ENCODE peak calls at places on chromosomes 3 and 15, in eight cellular contexts. A, G, U, Z, E, J, N and C are unnamed samples.

GRCh38 chr3:25785826-25786225 is 2.6 kb upstream of the NGLY1 start:
- DNase-seq in G (no peak), J (no peak), N (peak; percentile 73), E (no peak), U (no peak), A (no peak), Z (no peak), C (no peak)

GRCh38 chr3:167675835-167676234 is 22.1 kb upstream of the WDR49 start:
- DNase-seq in A (no peak), J (no peak), N (no peak), Z (no peak), U (no peak), E (no peak), G (peak; percentile 1), C (no peak)

GRCh38 chr3:176767385-176767784 is 429.9 kb downstream of the TBL1XR1 start:
- DNase-seq in U (peak; percentile 65), J (no peak), Z (no peak), A (no peak), N (peak; percentile 91), E (peak; percentile 96), G (peak; percentile 65), C (peak; percentile 96)

GRCh38 chr15:67076147-67076843 is 10.9 kb downstream of the SMAD3 start:
- DNase-seq in J (no peak), U (no peak), E (peak; percentile 87), A (no peak), N (peak; percentile 92), Z (peak; percentile 85), G (peak; percentile 89), C (peak; percentile 87)

GRCh38 chr3:28243424-28244106 is 2.1 kb downstream of the CMC1 start:
- DNase-seq in G (no peak), Z (peak; percentile 12), E (no peak), A (no peak), N (no peak), U (no peak), J (no peak), C (no peak)

GRCh38 chr15:79212589-79213139 is 69.9 kb upstream of the ANKRD34C start:
- DNase-seq in U (no peak), E (no peak), J (no peak), N (no peak), A (no peak), G (no peak), Z (no peak), C (no peak)

GRCh38 chr15:23397779-23398178 is 43.2 kb downstream of the GOLGA8S start:
- DNase-seq in A (no peak), U (no peak), G (no peak), E (no peak), N (no peak), Z (no peak), J (no peak), C (no peak)

GRCh38 chr3:46578973-46579755 is 13.1 kb upstream of the LRRC2 start:
- DNase-seq in E (no peak), U (no peak), Z (no peak), J (no peak), G (no peak), N (no peak), A (no peak), C (no peak)

GRCh38 chr3:25589104-25589782 is 75.5 kb downstream of the TOP2B start:
- DNase-seq in Z (no peak), A (no peak), N (peak; percentile 26), G (no peak), E (peak; percentile 23), U (no peak), J (no peak), C (no peak)

GRCh38 chr15:90895571-90896117 is 7.5 kb upstream of the MAN2A2 start:
- DNase-seq in E (no peak), U (no peak), A (peak; percentile 87), J (no peak), Z (peak; percentile 84), G (no peak), N (no peak), C (no peak)

GRCh38 chr15:90892498-90893174 is 8.3 kb downstream of the FES start:
- DNase-seq in Z (no peak), U (no peak), E (no peak), J (no peak), A (no peak), N (no peak), G (no peak), C (no peak)

GRCh38 chr15:90892023-90892422 is 7.7 kb downstream of the FES start:
- DNase-seq in A (no peak), G (no peak), E (no peak), N (no peak), Z (no peak), U (no peak), J (no peak), C (no peak)

GRCh38 chr15:90891346-90891949 is 7.1 kb downstream of the FES start:
- DNase-seq in A (no peak), Z (no peak), J (no peak), N (no peak), E (no peak), G (no peak), U (no peak), C (no peak)

GRCh38 chr15:90893175-90894090 is 9.1 kb downstream of the FES start:
- DNase-seq in Z (peak; percentile 31), N (no peak), G (no peak), U (no peak), A (no peak), J (no peak), E (no peak), C (no peak)
- TF ChIP-seq CTCF in Z (peak; percentile 33), N (no peak), G (no peak), U (no peak), A (peak; percentile 3), J (no peak), E (no peak), C (peak; percentile 12)

GRCh38 chr15:77418341-77419049 is 1.4 kb downstream of the PEAK1 start:
- DNase-seq in G (peak; percentile 75), A (no peak), E (peak; percentile 51), Z (no peak), N (no peak), J (no peak), U (no peak), C (peak; percentile 3)

GRCh38 chr15:77417642-77418041 is 2.3 kb downstream of the PEAK1 start:
- DNase-seq in E (no peak), Z (no peak), G (peak; percentile 26), J (no peak), U (no peak), N (no peak), A (no peak), C (no peak)

GRCh38 chr15:77420610-77421369 is at the start of gene HMG20A:
- DNase-seq in U (no peak), Z (peak; percentile 84), N (peak; percentile 81), G (peak; percentile 94), E (peak; percentile 96), J (peak; percentile 82), A (peak; percentile 21), C (peak; percentile 83)

GRCh38 chr15:77419836-77420609 is at the start of gene PEAK1:
- DNase-seq in U (peak; percentile 91), G (peak; percentile 99), J (peak; percentile 100), A (peak; percentile 71), N (peak; percentile 99), Z (peak; percentile 99), E (peak; percentile 99), C (peak; percentile 99)

DNA sequence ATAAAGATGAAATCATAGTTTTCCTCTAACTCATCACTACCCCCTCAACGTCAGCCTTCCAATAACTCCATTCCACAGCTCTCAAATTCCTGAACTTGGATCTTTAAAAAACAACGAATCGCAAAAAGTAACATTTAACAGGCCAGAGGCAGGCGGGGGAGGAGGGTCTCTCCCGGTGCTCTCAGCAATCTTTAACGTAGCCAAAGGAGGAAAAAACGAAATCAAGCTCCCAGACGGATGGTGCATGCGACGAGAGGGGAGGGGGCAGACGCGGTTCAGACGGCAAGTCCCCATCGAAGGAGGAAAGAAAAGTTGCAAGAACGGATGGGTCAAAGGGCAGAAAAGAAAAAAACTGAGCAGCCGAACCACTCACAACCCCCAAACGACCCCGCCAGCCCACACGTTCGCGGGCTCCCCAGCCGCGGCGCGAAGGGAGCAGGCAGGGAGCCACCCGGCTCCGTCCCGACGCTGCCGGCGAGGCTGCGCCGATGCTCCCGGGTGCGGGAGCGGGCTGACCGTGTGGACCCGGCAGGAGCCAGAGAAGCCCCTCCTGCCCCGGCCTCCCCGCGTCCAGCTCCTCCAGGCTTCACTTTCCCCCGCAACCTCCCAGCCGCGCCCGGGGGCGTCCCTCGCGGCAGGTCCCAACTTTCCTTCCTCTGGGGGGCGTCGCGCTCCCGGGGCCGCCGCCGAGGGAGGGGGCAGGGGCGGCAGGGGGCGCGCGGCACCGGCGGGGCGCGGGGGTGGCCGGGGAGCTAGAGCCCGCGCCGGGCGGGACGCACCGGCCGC is 661 bp downstream of the PEAK1 start:
- DNase-seq in Z (peak; percentile 63), A (peak; percentile 20), N (peak; percentile 18), U (no peak), G (peak; percentile 66), E (peak; percentile 20), J (peak; percentile 73), C (peak; percentile 23)
- TF ChIP-seq CTCF in Z (peak; percentile 42), A (peak; percentile 16), N (no peak), U (peak; percentile 49), G (peak; percentile 14), E (peak; percentile 26), J (no peak), C (no peak)

DNA sequence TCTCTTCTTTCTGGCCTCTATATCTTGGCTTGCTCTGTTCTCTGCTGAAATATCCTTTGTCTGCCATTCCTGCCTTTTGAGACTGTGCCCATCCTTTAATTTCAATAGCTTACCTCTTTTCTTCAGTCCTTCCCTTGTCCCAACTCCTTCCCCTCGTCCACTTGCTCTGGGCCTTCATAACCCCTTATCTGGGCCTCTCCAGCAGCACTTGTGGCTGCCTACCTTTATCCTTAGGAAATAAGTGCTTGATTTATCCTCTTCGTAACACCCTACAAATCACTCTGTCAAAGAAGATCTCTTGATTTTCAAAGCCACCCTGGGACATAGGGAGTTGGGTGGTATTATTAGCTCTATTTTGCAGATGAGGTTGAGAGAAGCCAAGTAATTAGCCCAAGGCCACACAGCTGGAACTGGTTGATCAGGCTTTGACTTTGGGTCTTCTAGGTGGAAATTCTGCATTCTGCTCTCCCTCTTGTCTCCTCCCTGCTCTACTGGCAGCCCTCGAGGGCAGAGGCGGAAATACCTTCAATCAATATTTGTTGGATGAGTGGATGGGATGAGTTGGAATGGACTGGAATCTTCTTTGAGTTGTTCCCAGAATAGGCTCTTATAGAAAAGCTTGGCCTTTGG is 84.0 kb upstream of the TLE3 start:
- DNase-seq in A (no peak), J (no peak), N (no peak), Z (no peak), E (no peak), G (no peak), U (no peak), C (no peak)
- TF ChIP-seq CTCF in A (no peak), J (no peak), N (no peak), Z (no peak), E (no peak), G (no peak), U (no peak), C (no peak)

GRCh38 chr15:89475688-89476087 is 20.7 kb downstream of the RHCG start:
- DNase-seq in A (no peak), N (no peak), G (no peak), U (no peak), Z (no peak), E (no peak), J (no peak), C (no peak)

GRCh38 chr15:89477411-89478242 is 18.8 kb downstream of the RHCG start:
- DNase-seq in A (no peak), N (no peak), U (no peak), G (no peak), E (no peak), Z (no peak), J (no peak), C (no peak)

GRCh38 chr15:89469331-89470107 is 26.9 kb downstream of the RHCG start:
- DNase-seq in A (peak; percentile 66), Z (no peak), U (no peak), G (no peak), N (no peak), J (no peak), E (no peak), C (no peak)

GRCh38 chr15:89472785-89473256 is 23.6 kb downstream of the RHCG start:
- DNase-seq in N (peak; percentile 66), Z (peak; percentile 76), G (peak; percentile 52), J (peak; percentile 72), A (peak; percentile 71), E (peak; percentile 37), U (no peak), C (peak; percentile 67)
- TF ChIP-seq CTCF in N (peak; percentile 89), Z (peak; percentile 93), G (peak; percentile 78), J (peak; percentile 36), A (peak; percentile 82), E (peak; percentile 78), U (peak; percentile 88), C (peak; percentile 88)